ENCODE peak calls at places on chromosome 20, in five cellular contexts. D is HEK293T; K is effector CD4-positive, alpha-beta T cell; T is glutamatergic neuron; M is foreskin fibroblast. Z is an unnamed sample.

GRCh38 chr20:11182715-11183114 is 508.9 kb upstream of the JAG1 start:
- DNase-seq in D (no peak), K (no peak), T (no peak), M (peak), Z (no peak)

GRCh38 chr20:63087872-63088680 is 81.3 kb upstream of the BHLHE23 start:
- DNase-seq in D (no peak), K (no peak), T (peak), M (no peak), Z (no peak)

GRCh38 chr20:25750765-25751696 is 54.4 kb upstream of the ZNF337 start:
- DNase-seq in D (peak), K (peak), T (no peak), M (peak), Z (no peak)

GRCh38 chr20:38021373-38021772 is 11.9 kb downstream of the TTI1 start:
- DNase-seq in D (no peak), K (no peak), T (no peak), M (no peak), Z (no peak)

GRCh38 chr20:9989066-9989724 is 45.6 kb upstream of the ANKEF1 start:
- DNase-seq in D (no peak), K (no peak), T (no peak), M (peak), Z (no peak)

GRCh38 chr20:32149566-32150170 is 40.2 kb downstream of the TM9SF4 start:
- DNase-seq in D (no peak), K (no peak), T (peak), M (no peak), Z (no peak)

GRCh38 chr20:57615472-57615855 is 4.8 kb downstream of the ZBP1 start:
- DNase-seq in D (no peak), K (no peak), T (no peak), M (no peak), Z (no peak)

GRCh38 chr20:63693079-63693974 is 3.1 kb upstream of the TNFRSF6B start:
- DNase-seq in D (no peak), K (no peak), T (no peak), M (no peak), Z (no peak)

GRCh38 chr20:62073323-62073722 is 7.6 kb upstream of the TAF4 start:
- DNase-seq in D (no peak), K (no peak), T (no peak), M (no peak), Z (no peak)

GRCh38 chr20:17568045-17568788 is 1.7 kb upstream of the DSTN start:
- DNase-seq in D (no peak), K (no peak), T (no peak), M (no peak), Z (no peak)

GRCh38 chr20:12201289-12201991 is 283.7 kb downstream of the BTBD3 start:
- DNase-seq in D (no peak), K (no peak), T (no peak), M (peak), Z (no peak)

GRCh38 chr20:61736001-61736635 is 329.6 kb downstream of the TAF4 start:
- DNase-seq in D (no peak), K (no peak), T (no peak), M (no peak), Z (no peak)

GRCh38 chr20:31849306-31849930 is 4.0 kb upstream of the FOXS1 start:
- DNase-seq in D (no peak), K (no peak), T (no peak), M (no peak), Z (no peak)

GRCh38 chr20:17650301-17650761 is 31.7 kb downstream of the RRBP1 start:
- DNase-seq in D (no peak), K (no peak), T (no peak), M (no peak), Z (no peak)

GRCh38 chr20:32203556-32204484 is 3.7 kb downstream of the PLAGL2 start:
- DNase-seq in D (no peak), K (no peak), T (no peak), M (no peak), Z (peak)

GRCh38 chr20:61762886-61763739 is 302.6 kb downstream of the TAF4 start:
- DNase-seq in D (no peak), K (no peak), T (no peak), M (no peak), Z (no peak)

GRCh38 chr20:35791823-35792222 is 20.0 kb downstream of the PHF20 start:
- DNase-seq in D (no peak), K (no peak), T (no peak), M (peak), Z (no peak)

GRCh38 chr20:41138527-41139226 is 1.3 kb downstream of the PLCG1 start:
- DNase-seq in D (no peak), K (peak), T (no peak), M (peak), Z (no peak)

GRCh38 chr20:63466861-63467260 is 5.6 kb downstream of the KCNQ2 start:
- DNase-seq in D (no peak), K (no peak), T (no peak), M (no peak), Z (no peak)

GRCh38 chr20:37911838-37912273 is 8.9 kb downstream of the VSTM2L start:
- DNase-seq in D (no peak), K (no peak), T (peak), M (peak), Z (peak)

Z was measured in breast epithelium.